ENCODE peak calls at places on chromosomes 7 and 10, in eight cellular contexts. D is NCI-H1092; U is EH; R is stimulated activated CD8-positive, alpha-beta memory T cell treated with anti-CD3 and anti-CD28 coated beads, Interleukin-2, amount 100 ng/mL, for 1 hour; O is OCI-LY7; W is non-pigmented ciliary epithelial cell; Z is ovary; Y is cardiac septum. N is an unnamed sample.

GRCh38 chr10:114584419-114584818 is 73.7 kb downstream of the ABLIM1 start:
- DNase-seq in D (no peak), U (peak), R (no peak), O (no peak), W (peak), Z (no peak), Y (no peak), N (no peak)

GRCh38 chr7:29342761-29343160 is 148.2 kb downstream of the CHN2 start:
- DNase-seq in D (no peak), U (peak), R (no peak), O (no peak), W (no peak), Z (no peak), Y (no peak), N (no peak)

GRCh38 chr10:61621538-61622150 is 41.1 kb upstream of the CABCOCO1 start:
- DNase-seq in D (peak), U (no peak), R (no peak), O (no peak), W (no peak), Z (no peak), Y (no peak), N (no peak)

GRCh38 chr10:101053516-101053915 is 8.3 kb upstream of the KAZALD1 start:
- DNase-seq in D (no peak), U (peak), R (no peak), O (no peak), W (no peak), Z (no peak), Y (no peak), N (no peak)

GRCh38 chr7:5064391-5065106 is 18.9 kb downstream of the RBAK start:
- DNase-seq in D (no peak), U (peak), R (no peak), O (no peak), W (no peak), Z (no peak), Y (no peak), N (no peak)

GRCh38 chr10:125980521-125980920 is 84.2 kb downstream of the FANK1 start:
- DNase-seq in D (no peak), U (no peak), R (no peak), O (no peak), W (no peak), Z (no peak), Y (no peak), N (no peak)

GRCh38 chr10:15585303-15585715 is 134.4 kb downstream of the ITGA8 start:
- DNase-seq in D (no peak), U (peak), R (no peak), O (peak), W (no peak), Z (peak), Y (no peak), N (peak)

GRCh38 chr10:102752934-102753664 is 9.4 kb downstream of the WBP1L start:
- DNase-seq in D (no peak), U (peak), R (no peak), O (peak), W (no peak), Z (peak), Y (no peak), N (no peak)

GRCh38 chr10:48493083-48493871 is 111.6 kb downstream of the ARHGAP22 start:
- DNase-seq in D (no peak), U (no peak), R (no peak), O (no peak), W (no peak), Z (no peak), Y (peak), N (peak)

GRCh38 chr10:7008645-7009044 is 402.2 kb downstream of the SFMBT2 start:
- DNase-seq in D (no peak), U (no peak), R (no peak), O (no peak), W (no peak), Z (no peak), Y (no peak), N (no peak)

GRCh38 chr10:102085336-102085735 is 20.2 kb downstream of the HPS6 start:
- DNase-seq in D (no peak), U (no peak), R (no peak), O (peak), W (no peak), Z (no peak), Y (no peak), N (no peak)

GRCh38 chr7:158849553-158850389 is 6.6 kb upstream of the DYNC2I1 start:
- DNase-seq in D (no peak), U (no peak), R (no peak), O (no peak), W (no peak), Z (no peak), Y (no peak), N (no peak)

GRCh38 chr7:130896051-130896881 is 162.3 kb upstream of the KLF14 start:
- DNase-seq in D (no peak), U (peak), R (no peak), O (no peak), W (no peak), Z (no peak), Y (no peak), N (no peak)

GRCh38 chr10:62626817-62627216 is 177.7 kb upstream of the ADO start:
- DNase-seq in D (no peak), U (peak), R (no peak), O (no peak), W (no peak), Z (no peak), Y (no peak), N (no peak)

GRCh38 chr10:81873231-81873931 is 1.6 kb upstream of the NRG3 start:
- DNase-seq in D (no peak), U (no peak), R (no peak), O (no peak), W (no peak), Z (no peak), Y (no peak), N (no peak)

GRCh38 chr7:94249631-94250030 is 145.1 kb upstream of the COL1A2 start:
- DNase-seq in D (no peak), U (no peak), R (no peak), O (no peak), W (no peak), Z (no peak), Y (no peak), N (no peak)